ENCODE peak calls at places on chromosomes 1 and 21, in seven cellular contexts. L, V, Y, P, I, W and O are unnamed samples.

GRCh38 chr1:93080424-93080823 is 1.3 kb downstream of the MTF2 start:
- DNase-seq in L (peak; percentile 51), V (no peak), Y (peak; percentile 60), P (peak; percentile 42), I (peak; percentile 59), W (peak; percentile 63), O (peak; percentile 20)

GRCh38 chr1:28737245-28738137 is 751 bp downstream of the YTHDF2 start:
- DNase-seq in L (no peak), V (peak; percentile 23), Y (peak; percentile 27), P (peak; percentile 68), I (peak; percentile 84), W (peak; percentile 44), O (peak; percentile 44)

GRCh38 chr21:44407493-44407892 is 47.8 kb upstream of the LRRC3 start:
- DNase-seq in L (no peak), V (no peak), Y (no peak), P (no peak), I (peak; percentile 2), W (no peak), O (no peak)

GRCh38 chr1:114735479-114735878 is 18.9 kb upstream of the NRAS start:
- DNase-seq in L (no peak), V (no peak), Y (no peak), P (no peak), I (no peak), W (no peak), O (no peak)

GRCh38 chr1:193558491-193559028 is 372.1 kb upstream of the B3GALT2 start:
- DNase-seq in L (no peak), V (no peak), Y (peak; percentile 61), P (no peak), I (no peak), W (no peak), O (no peak)

GRCh38 chr1:184039126-184039525 is 1.6 kb upstream of the COLGALT2 start:
- DNase-seq in L (no peak), V (no peak), Y (no peak), P (no peak), I (no peak), W (no peak), O (no peak)

GRCh38 chr21:17514124-17514481 is 1.3 kb downstream of the CXADR start:
- DNase-seq in L (no peak), V (peak; percentile 41), Y (no peak), P (no peak), I (no peak), W (peak; percentile 27), O (no peak)

GRCh38 chr21:23968722-23969647 is 1638.3 kb downstream of the MRPL39 start:
- DNase-seq in L (peak; percentile 46), V (peak; percentile 57), Y (no peak), P (peak; percentile 53), I (peak; percentile 47), W (no peak), O (peak; percentile 70)

GRCh38 chr1:233038581-233038980 is 88.2 kb downstream of the NTPCR start:
- DNase-seq in L (no peak), V (no peak), Y (no peak), P (no peak), I (peak; percentile 22), W (no peak), O (no peak)

GRCh38 chr1:118074101-118074500 is 110.9 kb downstream of the SPAG17 start:
- DNase-seq in L (no peak), V (no peak), Y (no peak), P (no peak), I (no peak), W (no peak), O (no peak)

GRCh38 chr1:28249013-28249870 is 10.1 kb upstream of the SESN2 start:
- DNase-seq in L (no peak), V (no peak), Y (peak; percentile 85), P (no peak), I (peak; percentile 31), W (no peak), O (peak; percentile 26)

GRCh38 chr1:46393510-46393909 is 607 bp upstream of the FAAH start:
- DNase-seq in L (no peak), V (no peak), Y (no peak), P (no peak), I (peak; percentile 6), W (no peak), O (no peak)

GRCh38 chr1:90723561-90724108 is 6.5 kb upstream of the BARHL2 start:
- DNase-seq in L (no peak), V (no peak), Y (no peak), P (no peak), I (peak; percentile 55), W (no peak), O (no peak)

GRCh38 chr1:34002810-34003209 is 138.9 kb downstream of the HMGB4 start:
- DNase-seq in L (no peak), V (no peak), Y (no peak), P (no peak), I (no peak), W (no peak), O (no peak)

GRCh38 chr1:66533804-66534745 is at the start of gene SGIP1:
- DNase-seq in L (no peak), V (no peak), Y (no peak), P (peak; percentile 32), I (peak; percentile 88), W (no peak), O (no peak)

GRCh38 chr1:173802961-173803360 is 21.5 kb upstream of the DARS2 start:
- DNase-seq in L (no peak), V (no peak), Y (no peak), P (no peak), I (no peak), W (peak; percentile 10), O (no peak)

GRCh38 chr1:85495556-85495955 is 30.6 kb upstream of the DDAH1 start:
- DNase-seq in L (no peak), V (no peak), Y (peak; percentile 19), P (no peak), I (no peak), W (no peak), O (peak; percentile 57)

GRCh38 chr21:26811031-26811430 is 34.2 kb downstream of the ADAMTS1 start:
- DNase-seq in L (no peak), V (no peak), Y (no peak), P (no peak), I (no peak), W (no peak), O (no peak)

GRCh38 chr1:48572632-48573258 is 100.7 kb upstream of the SPATA6 start:
- DNase-seq in L (no peak), V (peak; percentile 79), Y (peak; percentile 35), P (peak; percentile 42), I (peak; percentile 80), W (peak; percentile 38), O (peak; percentile 19)

DNA sequence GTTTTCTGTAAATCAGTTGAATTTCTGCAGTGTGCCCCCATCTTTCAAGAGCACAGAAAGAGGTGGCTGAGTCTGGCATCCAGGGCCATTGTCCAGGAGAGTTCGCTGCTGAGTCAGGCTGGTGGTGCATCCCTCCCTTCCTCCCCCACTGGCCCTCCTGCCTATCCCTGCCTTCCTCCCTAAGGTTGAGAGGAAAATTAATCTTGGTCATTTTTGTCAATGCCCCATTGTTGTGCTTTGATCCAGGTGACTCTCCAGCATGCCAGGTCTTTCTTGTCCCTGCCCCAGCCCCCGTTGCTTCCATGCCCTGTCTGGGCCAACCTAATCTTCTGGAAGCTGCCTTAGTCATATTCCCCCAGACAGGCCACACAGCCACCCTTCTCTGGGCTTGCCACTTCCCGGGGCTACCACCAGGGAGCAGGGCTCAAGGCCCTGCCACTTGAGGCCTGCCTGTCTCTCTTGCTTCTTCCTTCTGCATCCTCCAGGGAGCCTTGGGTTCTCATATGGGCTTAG is 26.6 kb downstream of the PROK1 start:
- DNase-seq in L (no peak), V (no peak), Y (peak; percentile 85), P (no peak), I (no peak), W (no peak), O (peak; percentile 14)
- TF ChIP-seq JUND in L (no peak), V (no peak), Y (peak; percentile 58), P (no peak), I (no peak), W (no peak), O (no peak)

DNA sequence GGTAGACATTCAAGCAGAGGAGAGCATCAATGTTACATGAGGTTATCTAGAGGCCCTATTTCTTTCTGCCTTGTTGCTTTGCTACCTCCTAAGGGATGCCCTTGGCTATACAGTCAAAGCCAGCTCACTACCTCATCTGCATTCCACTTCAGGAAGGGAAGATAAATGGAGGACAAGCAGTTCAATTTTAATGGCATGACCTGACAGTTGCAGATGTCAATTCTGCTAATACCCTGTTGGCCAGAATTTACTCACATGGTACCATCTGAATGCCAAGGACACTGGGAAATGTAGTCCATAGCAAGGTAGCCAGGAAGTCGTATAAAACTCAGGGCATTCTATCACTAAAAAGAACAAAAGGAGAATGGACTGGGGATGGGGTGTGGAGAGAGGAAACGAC is 31.5 kb downstream of the PALMD start:
- DNase-seq in L (no peak), V (no peak), Y (no peak), P (no peak), I (no peak), W (no peak), O (no peak)
- TF ChIP-seq JUND in L (no peak), V (no peak), Y (no peak), P (no peak), I (no peak), W (no peak), O (no peak)

DNA sequence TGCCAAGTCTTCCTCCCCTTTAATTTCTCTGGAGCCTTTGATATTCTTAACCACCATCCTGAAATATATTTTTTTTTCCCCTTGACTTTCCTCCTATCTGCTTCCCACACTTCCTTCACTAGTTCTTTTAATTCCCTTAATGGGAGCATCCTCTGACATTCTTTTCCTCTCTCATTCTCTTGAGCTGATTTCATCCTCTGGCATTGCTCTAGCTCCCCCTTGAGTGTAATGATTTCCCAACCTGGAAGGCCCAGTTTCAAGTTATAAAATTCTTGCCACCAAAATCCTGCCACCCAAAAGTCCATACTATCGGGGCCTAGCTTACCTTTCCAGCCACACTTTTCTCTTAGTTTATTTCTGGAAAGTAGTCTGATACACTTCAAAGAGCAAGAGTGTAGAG is 39.5 kb upstream of the UBE2U start:
- DNase-seq in L (no peak), V (no peak), Y (no peak), P (no peak), I (peak; percentile 24), W (no peak), O (no peak)
- TF ChIP-seq JUND in L (no peak), V (no peak), Y (no peak), P (no peak), I (no peak), W (no peak), O (no peak)

GRCh38 chr1:2345297-2346075 is 45.9 kb downstream of the MORN1 start:
- DNase-seq in L (no peak), V (no peak), Y (no peak), P (peak; percentile 67), I (no peak), W (no peak), O (no peak)
- TF ChIP-seq JUND in L (no peak), V (no peak), Y (no peak), P (no peak), I (no peak), W (no peak), O (no peak)